ENCODE peak calls at places on chromosomes 1 and 21, in eight cellular contexts. F is upper lobe of left lung; K is HT1080; A is stimulated activated CD8-positive, alpha-beta memory T cell treated with anti-CD3 and anti-CD28 coated beads, Interleukin-12 subunit alpha, Interleukin-12 subunit beta, amount 100 ng/mL, for 4 hours; E is stromal cell of bone marrow; T is right cardiac atrium; P is naive B cell; Y is DND-41. M is an unnamed sample.

GRCh38 chr1:6485140-6485936 is 6.1 kb downstream of the PLEKHG5 start:
- DNase-seq in F (no peak), K (no peak), A (no peak), E (no peak), T (peak; percentile 74), P (no peak), Y (no peak), M (no peak)

GRCh38 chr1:67190410-67190809 is 24.2 kb downstream of the IL23R start:
- DNase-seq in F (no peak), K (no peak), A (no peak), E (no peak), T (no peak), P (no peak), Y (no peak), M (no peak)

GRCh38 chr1:195958131-195958530 is 650.1 kb downstream of the KCNT2 start:
- DNase-seq in F (no peak), K (no peak), A (no peak), E (no peak), T (no peak), P (no peak), Y (no peak), M (no peak)

GRCh38 chr21:44751799-44752636 is 40.6 kb upstream of the TSPEAR start:
- DNase-seq in F (no peak), K (no peak), A (no peak), E (no peak), T (peak; percentile 32), P (no peak), Y (no peak), M (no peak)

GRCh38 chr1:24949331-24949881 is 19.3 kb upstream of the RUNX3 start:
- DNase-seq in F (no peak), K (peak; percentile 91), A (no peak), E (no peak), T (no peak), P (no peak), Y (no peak), M (no peak)

GRCh38 chr1:54671985-54672608 is 30.5 kb downstream of the MROH7 start:
- DNase-seq in F (peak; percentile 24), K (peak; percentile 70), A (peak; percentile 27), E (peak; percentile 11), T (no peak), P (peak; percentile 12), Y (peak; percentile 80), M (peak; percentile 80)

GRCh38 chr21:39518845-39519205 is 67.1 kb downstream of the SH3BGR start:
- DNase-seq in F (no peak), K (no peak), A (no peak), E (peak; percentile 8), T (no peak), P (no peak), Y (no peak), M (no peak)

GRCh38 chr1:43270421-43271095 is 775 bp downstream of the TMEM125 start:
- DNase-seq in F (peak; percentile 96), K (no peak), A (no peak), E (no peak), T (peak; percentile 56), P (no peak), Y (no peak), M (no peak)

GRCh38 chr1:26254404-26254803 is 20.4 kb downstream of the CEP85 start:
- DNase-seq in F (no peak), K (no peak), A (no peak), E (no peak), T (no peak), P (no peak), Y (no peak), M (no peak)

GRCh38 chr1:10387611-10388386 is 11.1 kb upstream of the PGD start:
- DNase-seq in F (peak; percentile 41), K (peak; percentile 57), A (no peak), E (peak; percentile 83), T (peak; percentile 68), P (peak; percentile 12), Y (peak; percentile 43), M (peak; percentile 88)

GRCh38 chr1:42173155-42173933 is 8.8 kb upstream of the GUCA2A start:
- DNase-seq in F (peak; percentile 75), K (peak; percentile 37), A (peak; percentile 47), E (peak; percentile 17), T (peak; percentile 82), P (peak; percentile 38), Y (peak; percentile 75), M (peak; percentile 54)

GRCh38 chr1:165895451-165895871 is 68.0 kb downstream of the UCK2 start:
- DNase-seq in F (no peak), K (no peak), A (no peak), E (no peak), T (no peak), P (no peak), Y (no peak), M (no peak)

GRCh38 chr1:31507221-31507620 is 69.1 kb upstream of the TINAGL1 start:
- DNase-seq in F (no peak), K (no peak), A (no peak), E (no peak), T (no peak), P (no peak), Y (no peak), M (no peak)

GRCh38 chr1:21293537-21294265 is 3.4 kb upstream of the ECE1 start:
- DNase-seq in F (no peak), K (no peak), A (peak; percentile 45), E (no peak), T (peak; percentile 44), P (peak; percentile 73), Y (no peak), M (no peak)

GRCh38 chr1:14380408-14380807 is 218.1 kb upstream of the KAZN start:
- DNase-seq in F (no peak), K (no peak), A (no peak), E (no peak), T (no peak), P (no peak), Y (no peak), M (no peak)

GRCh38 chr1:116289219-116289618 is 83.8 kb upstream of the ATP1A1 start:
- DNase-seq in F (no peak), K (no peak), A (no peak), E (peak; percentile 8), T (no peak), P (no peak), Y (no peak), M (no peak)

GRCh38 chr1:228697209-228698016 is 37.9 kb upstream of the RHOU start:
- DNase-seq in F (peak; percentile 46), K (peak; percentile 10), A (no peak), E (peak; percentile 72), T (peak; percentile 82), P (no peak), Y (peak; percentile 8), M (no peak)

GRCh38 chr1:228452194-228453021 is 34.8 kb upstream of the RNF187 start:
- DNase-seq in F (no peak), K (peak; percentile 58), A (no peak), E (no peak), T (peak; percentile 54), P (no peak), Y (no peak), M (no peak)

GRCh38 chr21:38175321-38175720 is 81.5 kb upstream of the KCNJ15 start:
- DNase-seq in F (no peak), K (no peak), A (no peak), E (peak; percentile 77), T (no peak), P (no peak), Y (no peak), M (no peak)

GRCh38 chr1:94790246-94790645 is 29.9 kb upstream of the SLC44A3 start:
- DNase-seq in F (no peak), K (no peak), A (no peak), E (no peak), T (no peak), P (no peak), Y (no peak), M (no peak)

GRCh38 chr1:154445040-154445472 is 39.9 kb downstream of the IL6R start:
- DNase-seq in F (no peak), K (peak; percentile 84), A (peak; percentile 14), E (no peak), T (no peak), P (no peak), Y (peak; percentile 23), M (peak; percentile 19)

GRCh38 chr1:97337250-97338030 is 583.4 kb downstream of the DPYD start:
- DNase-seq in F (peak; percentile 63), K (peak; percentile 63), A (no peak), E (no peak), T (no peak), P (no peak), Y (no peak), M (no peak)

GRCh38 chr1:44681905-44682900 is 7.7 kb downstream of the ARMH1 start:
- DNase-seq in F (peak; percentile 31), K (no peak), A (no peak), E (no peak), T (no peak), P (no peak), Y (no peak), M (no peak)

GRCh38 chr1:77170687-77171086 is 48.5 kb downstream of the PIGK start:
- DNase-seq in F (no peak), K (no peak), A (no peak), E (peak; percentile 21), T (no peak), P (no peak), Y (no peak), M (no peak)

GRCh38 chr21:37866027-37866426 is 50.2 kb downstream of the KCNJ6 start:
- DNase-seq in F (peak; percentile 52), K (no peak), A (no peak), E (no peak), T (no peak), P (peak; percentile 1), Y (no peak), M (no peak)

GRCh38 chr1:116334015-116334547 is 39.0 kb upstream of the ATP1A1 start:
- DNase-seq in F (peak; percentile 71), K (peak; percentile 77), A (no peak), E (peak; percentile 51), T (peak; percentile 63), P (no peak), Y (no peak), M (no peak)

GRCh38 chr1:65343286-65343685 is 33.9 kb downstream of the DNAJC6 start:
- DNase-seq in F (no peak), K (peak; percentile 44), A (no peak), E (peak; percentile 56), T (no peak), P (no peak), Y (no peak), M (no peak)

GRCh38 chr1:180545991-180546390 is 12.8 kb upstream of the OVAAL start:
- DNase-seq in F (no peak), K (no peak), A (no peak), E (no peak), T (no peak), P (no peak), Y (no peak), M (no peak)

GRCh38 chr1:186304982-186305949 is 69.8 kb downstream of the TPR start:
- DNase-seq in F (no peak), K (peak; percentile 19), A (no peak), E (no peak), T (no peak), P (no peak), Y (no peak), M (peak; percentile 79)

GRCh38 chr1:2001773-2002411 is 1.7 kb downstream of the CFAP74 start:
- DNase-seq in F (peak; percentile 49), K (no peak), A (no peak), E (no peak), T (no peak), P (no peak), Y (no peak), M (no peak)

GRCh38 chr1:152656459-152656858 is 6.7 kb upstream of the LCE2D start:
- DNase-seq in F (no peak), K (no peak), A (no peak), E (no peak), T (no peak), P (no peak), Y (no peak), M (no peak)

GRCh38 chr1:3035871-3036645 is 14.8 kb downstream of the ACTRT2 start:
- DNase-seq in F (peak; percentile 16), K (no peak), A (no peak), E (no peak), T (peak; percentile 46), P (no peak), Y (no peak), M (no peak)

GRCh38 chr1:184892116-184892515 is 82.2 kb downstream of the NIBAN1 start:
- DNase-seq in F (no peak), K (peak; percentile 61), A (no peak), E (no peak), T (no peak), P (no peak), Y (no peak), M (no peak)

M was measured in Jurkat, Clone E6-1.